ENCODE peak calls at places on chromosomes 5 and 9, in four cellular contexts. U, M, C and O are unnamed samples. For H3K9me3, the result is how much of the 10 kb centered on the place peaks cover.

GRCh38 chr5:122105909-122106308 is 23.4 kb upstream of the ZNF474 start:
- DNase-seq in U (no peak), M (no peak), C (no peak), O (no peak)

GRCh38 chr5:54616031-54616430 is 98.5 kb downstream of the SNX18 start:
- DNase-seq in U (peak), M (peak), C (no peak), O (no peak)

GRCh38 chr5:54547711-54548250 is 30.2 kb downstream of the SNX18 start:
- DNase-seq in U (peak), M (peak), C (no peak), O (no peak)

GRCh38 chr9:1007312-1007711 is 30.9 kb downstream of the DMRT3 start:
- DNase-seq in U (no peak), M (no peak), C (no peak), O (no peak)

GRCh38 chr5:149732500-149733128 is 2.5 kb downstream of the PPARGC1B start:
- DNase-seq in U (no peak), M (no peak), C (no peak), O (no peak)

GRCh38 chr5:75847561-75848021 is 130.4 kb upstream of the POC5 start:
- DNase-seq in U (no peak), M (no peak), C (no peak), O (no peak)

GRCh38 chr5:128637031-128637430 is 99.0 kb upstream of the FBN2 start:
- DNase-seq in U (no peak), M (peak), C (no peak), O (no peak)

GRCh38 chr5:176762489-176762888 is 47.9 kb upstream of the UNC5A start:
- DNase-seq in U (no peak), M (no peak), C (no peak), O (no peak)

GRCh38 chr5:133731951-133732350 is 119.6 kb upstream of the FSTL4 start:
- DNase-seq in U (no peak), M (no peak), C (no peak), O (no peak)

GRCh38 chr5:58924306-58924705 is 341.4 kb downstream of the RAB3C start:
- DNase-seq in U (no peak), M (peak), C (no peak), O (no peak)

GRCh38 chr5:138752951-138753793 is at the start of gene CTNNA1:
- DNase-seq in U (peak), M (peak), C (peak), O (peak)

GRCh38 chr9:135358161-135358940 is 121.2 kb upstream of the PPP1R26 start:
- DNase-seq in U (no peak), M (no peak), C (no peak), O (no peak)

GRCh38 chr9:126925876-126926275 is 11.3 kb downstream of the RALGPS1 start:
- DNase-seq in U (no peak), M (no peak), C (no peak), O (no peak)

GRCh38 chr5:111070272-111071134 is 1.0 kb upstream of the TSLP start:
- DNase-seq in U (no peak), M (peak), C (no peak), O (no peak)

GRCh38 chr9:96661711-96662110 is 6.6 kb upstream of the PRXL2C start:
- DNase-seq in U (no peak), M (peak), C (no peak), O (no peak)

GRCh38 chr5:160251406-160252155 is 22.3 kb downstream of the FABP6 start:
- DNase-seq in U (no peak), M (no peak), C (no peak), O (no peak)

GRCh38 chr5:138843789-138844461 is 31.2 kb downstream of the LRRTM2 start:
- DNase-seq in U (no peak), M (peak), C (no peak), O (no peak)

GRCh38 chr9:11931109-11931508 is 762.1 kb upstream of the TYRP1 start:
- DNase-seq in U (no peak), M (no peak), C (no peak), O (no peak)

GRCh38 chr5:7398596-7399260 is 2.8 kb downstream of the ADCY2 start:
- DNase-seq in U (no peak), M (no peak), C (no peak), O (no peak)

GRCh38 chr9:121305269-121305994 is 37.5 kb downstream of the GSN start:
- DNase-seq in U (no peak), M (no peak), C (no peak), O (no peak)

GRCh38 chr5:176732736-176733585 is 77.4 kb upstream of the UNC5A start:
- DNase-seq in U (no peak), M (no peak), C (no peak), O (no peak)

GRCh38 chr5:78615697-78616096 is 32.9 kb downstream of the LHFPL2 start:
- DNase-seq in U (no peak), M (peak), C (no peak), O (no peak)

GRCh38 chr5:95020382-95020781 is 264.5 kb downstream of the MCTP1 start:
- DNase-seq in U (no peak), M (no peak), C (no peak), O (no peak)

GRCh38 chr9:1453636-1454035 is 403.5 kb downstream of the DMRT2 start:
- DNase-seq in U (no peak), M (no peak), C (no peak), O (no peak)

GRCh38 chr9:98229620-98230019 is 25.8 kb downstream of the TBC1D2 start:
- DNase-seq in U (no peak), M (no peak), C (no peak), O (no peak)

GRCh38 chr9:91951944-91952520 is 2.0 kb upstream of the ROR2 start:
- DNase-seq in U (no peak), M (no peak), C (no peak), O (no peak)

GRCh38 chr5:34847056-34847455 is 8.1 kb downstream of the TTC23L start:
- DNase-seq in U (no peak), M (no peak), C (no peak), O (no peak)

GRCh38 chr5:157941616-157942015 is 82.7 kb upstream of the CLINT1 start:
- DNase-seq in U (no peak), M (no peak), C (no peak), O (no peak)

GRCh38 chr5:61790678-61791077 is 458.6 kb downstream of the ZSWIM6 start:
- DNase-seq in U (no peak), M (no peak), C (no peak), O (no peak)

GRCh38 chr5:78908173-78908901 is 76.8 kb downstream of the ARSB start:
- DNase-seq in U (no peak), M (peak), C (no peak), O (no peak)

GRCh38 chr9:74303945-74304344 is 193.2 kb upstream of the RORB start:
- DNase-seq in U (no peak), M (no peak), C (no peak), O (no peak)

GRCh38 chr5:146089287-146089686 is 16.1 kb downstream of the PLAC8L1 start:
- DNase-seq in U (no peak), M (no peak), C (no peak), O (no peak)

GRCh38 chr5:130545291-130545690 is 619.8 kb downstream of the HINT1 start:
- DNase-seq in U (no peak), M (no peak), C (no peak), O (no peak)

GRCh38 chr9:97396256-97396655 is 15.6 kb upstream of the TDRD7 start:
- DNase-seq in U (no peak), M (no peak), C (no peak), O (no peak)

GRCh38 chr5:127400946-127401670 is 110.5 kb downstream of the MEGF10 start:
- DNase-seq in U (no peak), M (peak), C (no peak), O (no peak)

GRCh38 chr9:19020886-19021285 is 12.1 kb downstream of the SAXO1 start:
- DNase-seq in U (no peak), M (no peak), C (no peak), O (no peak)

GRCh38 chr5:101306391-101307137 is 403.5 kb upstream of the ST8SIA4 start:
- DNase-seq in U (no peak), M (peak), C (no peak), O (no peak)

GRCh38 chr9:134403682-134404301 is 77.5 kb downstream of the RXRA start:
- DNase-seq in U (peak), M (peak), C (no peak), O (peak)

GRCh38 chr5:150901446-150901845 is 3.3 kb downstream of the ZNF300 start:
- DNase-seq in U (no peak), M (no peak), C (no peak), O (no peak)

GRCh38 chr5:150905312-150905683 is 518 bp upstream of the ZNF300 start:
- DNase-seq in U (no peak), M (no peak), C (no peak), O (no peak)

GRCh38 chr5:150904479-150905311 is at the start of gene ZNF300:
- DNase-seq in U (peak), M (peak), C (peak), O (no peak)
- H3K9me3 ChIP-seq in U (under half), M (under half), C (half or more), O (under half)

GRCh38 chr9:133393399-133393798 is 17.2 kb downstream of the STKLD1 start:
- DNase-seq in U (no peak), M (no peak), C (no peak), O (no peak)

GRCh38 chr9:133397370-133397769 is 20.4 kb downstream of the REXO4 start:
- DNase-seq in U (no peak), M (no peak), C (no peak), O (no peak)

GRCh38 chr9:133397895-133398294 is 19.9 kb downstream of the REXO4 start:
- DNase-seq in U (no peak), M (no peak), C (no peak), O (no peak)

GRCh38 chr9:133396952-133397351 is 20.8 kb downstream of the STKLD1 start:
- DNase-seq in U (no peak), M (no peak), C (no peak), O (no peak)

DNA sequence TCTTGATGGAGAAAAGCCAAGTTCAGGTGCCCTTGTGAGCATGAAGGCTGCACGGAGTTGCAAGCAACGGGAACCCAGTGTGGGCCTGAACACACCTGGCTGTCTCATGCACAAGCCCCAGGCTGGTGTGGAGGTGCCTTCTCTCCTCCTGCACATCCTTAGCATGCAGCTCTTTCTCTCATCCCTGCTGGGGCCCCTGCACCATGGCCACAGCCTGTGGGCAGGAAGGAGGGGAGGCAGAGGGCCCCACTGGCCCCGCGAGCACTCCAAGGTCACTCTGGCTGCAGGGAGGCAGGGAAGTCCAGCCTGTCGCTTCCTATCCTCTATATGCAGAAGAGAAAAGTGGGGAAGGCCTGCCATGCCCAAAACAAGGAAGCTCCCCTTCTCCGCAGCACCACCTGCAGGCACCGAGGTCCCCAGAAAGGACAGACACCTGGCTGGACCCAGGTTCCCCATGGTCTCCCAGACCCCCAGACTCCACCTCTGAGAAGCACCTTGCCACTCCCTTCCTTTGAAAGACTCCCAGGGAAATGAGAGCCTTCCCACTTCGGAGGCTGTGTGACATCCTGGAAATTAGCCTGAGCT is 18.6 kb downstream of the STKLD1 start:
- DNase-seq in U (no peak), M (no peak), C (no peak), O (no peak)
- H3K9me3 ChIP-seq in U (under half), M (under half), C (under half), O (under half)

GRCh38 chr5:9594913-9595312 is 35.2 kb downstream of the TAS2R1 start:
- DNase-seq in U (no peak), M (no peak), C (no peak), O (no peak)

GRCh38 chr5:9587135-9587534 is 41.3 kb upstream of the SEMA5A start:
- DNase-seq in U (no peak), M (no peak), C (no peak), O (no peak)

GRCh38 chr5:9588254-9588653 is 41.9 kb downstream of the TAS2R1 start:
- DNase-seq in U (no peak), M (no peak), C (no peak), O (no peak)

DNA sequence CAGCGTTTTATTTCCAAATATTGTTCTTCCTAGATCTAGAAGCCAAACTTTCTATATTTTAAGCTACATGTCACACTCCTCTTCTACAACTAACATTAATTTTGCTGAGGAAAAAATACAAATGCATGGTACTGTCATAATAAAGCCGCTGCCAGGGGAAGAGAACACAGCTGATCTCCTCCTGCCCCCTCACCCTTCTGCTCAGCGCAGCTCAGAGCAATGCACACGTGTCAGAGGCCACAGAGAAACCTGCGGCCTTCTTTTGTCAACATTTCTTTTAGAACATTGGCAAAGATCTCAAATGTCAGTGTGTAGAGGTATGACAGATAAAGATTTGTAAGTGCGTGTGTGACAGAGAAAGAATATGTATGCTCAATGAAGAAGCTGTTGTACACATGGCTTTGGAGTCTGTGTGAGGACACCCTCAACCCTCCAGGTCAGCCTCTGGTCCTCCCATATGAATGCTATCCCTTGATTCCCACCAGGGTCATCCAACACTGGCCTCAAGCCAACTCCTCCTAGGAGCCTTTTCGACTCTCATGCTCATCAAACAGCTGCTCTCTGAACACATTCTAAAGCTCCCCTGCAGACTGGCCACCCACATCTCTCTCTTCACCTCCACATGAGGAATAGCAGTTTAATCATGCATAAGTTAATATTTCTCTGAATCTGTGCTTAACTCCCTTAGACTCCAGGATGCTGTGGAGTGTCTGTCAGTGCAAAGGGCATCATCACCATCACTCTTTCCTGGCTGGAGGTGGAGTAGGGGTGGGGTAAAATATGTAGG is 40.9 kb downstream of the TAS2R1 start:
- DNase-seq in U (no peak), M (no peak), C (no peak), O (no peak)
- H3K9me3 ChIP-seq in U (under half), M (under half), C (under half), O (under half)

DNA sequence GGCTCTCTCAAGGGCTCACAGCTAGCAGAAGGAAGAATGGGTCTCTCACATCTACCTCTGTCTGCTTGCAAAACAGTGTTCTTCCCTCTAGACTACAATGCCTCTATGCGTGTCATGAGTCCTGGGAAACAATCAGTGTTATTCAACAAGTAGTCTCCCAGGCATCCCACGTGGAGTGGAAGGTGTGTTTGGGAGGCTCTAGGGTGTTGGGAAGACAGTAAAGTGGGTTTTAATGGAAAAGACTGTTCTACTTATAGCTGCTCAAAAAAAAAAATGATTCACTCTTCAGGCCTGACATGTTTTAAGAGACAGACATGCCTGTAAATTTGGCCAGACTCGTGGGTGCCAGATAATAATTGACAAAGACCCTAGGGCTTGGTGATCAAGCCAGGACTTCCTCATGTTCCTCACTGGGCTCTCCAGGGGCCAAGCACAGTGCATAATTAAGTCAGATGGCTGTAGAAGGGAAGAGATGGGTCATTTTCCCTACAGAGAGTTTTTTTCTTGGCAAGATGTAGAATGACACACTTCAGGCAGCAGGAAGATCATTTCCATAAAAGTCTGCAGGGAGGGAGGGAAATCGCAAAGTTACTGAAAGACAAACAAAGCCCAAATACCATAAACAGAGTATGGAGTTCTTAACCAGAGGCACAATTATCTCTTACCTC is 246.4 kb downstream of the ACTL7B start:
- DNase-seq in U (no peak), M (peak), C (no peak), O (no peak)
- H3K9me3 ChIP-seq in U (under half), M (under half), C (under half), O (under half)

GRCh38 chr5:137500616-137501225 is 1.6 kb upstream of the SPOCK1 start:
- DNase-seq in U (no peak), M (no peak), C (no peak), O (no peak)
- H3K9me3 ChIP-seq in U (under half), M (under half), C (under half), O (under half)

DNA sequence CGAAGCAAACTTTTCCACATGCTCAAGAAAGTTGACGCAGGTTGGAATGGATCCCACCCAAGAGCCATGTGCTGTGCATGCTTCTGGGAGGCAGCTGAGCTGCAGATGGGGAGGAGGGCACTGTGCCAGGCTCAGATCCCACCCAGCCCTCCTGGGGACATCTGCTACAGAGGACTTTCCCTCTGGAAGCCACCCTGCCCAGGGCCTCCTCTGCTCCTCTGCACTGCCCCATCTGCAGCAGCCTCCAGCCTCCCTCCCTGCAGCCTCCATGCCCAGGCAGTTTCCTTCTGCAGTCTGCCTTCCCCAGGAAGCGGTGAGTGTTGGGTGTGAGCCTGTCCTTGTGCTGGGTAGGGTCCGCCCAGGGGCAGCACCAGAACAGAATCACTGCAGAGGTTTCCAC is 75.2 kb downstream of the COL23A1 start:
- DNase-seq in U (no peak), M (no peak), C (no peak), O (no peak)
- H3K9me3 ChIP-seq in U (under half), M (under half), C (under half), O (under half)

DNA sequence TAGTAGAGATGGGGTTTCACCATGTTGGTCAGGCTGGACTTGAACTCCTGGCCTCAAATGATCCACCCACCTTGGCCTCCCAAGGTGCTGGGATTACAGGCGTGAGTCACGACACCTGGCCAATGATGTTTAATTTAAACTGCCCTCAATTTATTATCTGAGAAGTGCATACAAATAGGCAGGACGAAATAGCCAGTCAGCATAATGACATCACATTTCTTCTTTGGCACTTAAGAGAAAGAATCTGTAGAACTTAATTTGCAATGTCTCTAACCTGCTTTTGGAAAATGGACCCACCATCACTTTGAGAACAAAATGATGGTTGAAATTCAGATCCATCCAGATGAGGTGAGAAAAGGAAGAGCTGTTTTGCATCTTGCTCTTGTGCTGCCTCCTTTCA is 52.5 kb upstream of the ZNF608 start:
- DNase-seq in U (no peak), M (no peak), C (no peak), O (no peak)
- H3K9me3 ChIP-seq in U (under half), M (under half), C (under half), O (under half)

GRCh38 chr5:141234109-141234508 is 11.0 kb downstream of the PCDHB14 start:
- DNase-seq in U (no peak), M (no peak), C (no peak), O (no peak)
- H3K9me3 ChIP-seq in U (under half), M (under half), C (half or more), O (under half)

DNA sequence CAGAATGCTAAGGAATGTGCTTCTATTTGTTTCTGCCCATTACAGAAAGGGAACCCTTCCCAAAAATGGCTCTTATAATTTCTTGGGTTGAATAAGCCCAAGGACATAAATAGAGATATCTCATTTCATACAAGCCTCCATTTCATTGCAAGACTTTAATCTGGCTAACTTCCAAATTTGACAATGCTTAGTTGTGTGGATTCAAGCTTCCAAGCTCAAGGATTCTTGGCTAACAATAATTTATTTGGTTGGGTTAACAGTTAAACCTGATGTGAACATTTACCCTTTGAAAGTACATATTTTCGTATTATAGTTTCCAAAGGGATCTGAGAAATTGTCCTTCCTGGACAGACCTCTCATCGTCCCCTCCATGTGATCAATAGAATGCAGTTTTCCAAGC is 176.4 kb downstream of the NTRK2 start:
- DNase-seq in U (no peak), M (no peak), C (no peak), O (no peak)
- H3K9me3 ChIP-seq in U (under half), M (under half), C (under half), O (under half)